ENCODE peak calls at places on chromosomes 16 and 17, in seven cellular contexts. One of them, this sample, is unnamed.

GRCh38 chr16:24610421-24610765 is 71.0 kb downstream of the RBBP6 start:
- DNase-seq in fibroblast of pulmonary artery: peak; percentile 31
- DNase-seq in GM23338: peak; percentile 73
- DNase-seq in GM12878: no peak
- DNase-seq in uterus: peak; percentile 42
- DNase-seq in tibial nerve: no peak
- DNase-seq in GM12865: no peak
- DNase-seq in this sample: peak; percentile 21

GRCh38 chr16:79391395-79391794 is 209.1 kb downstream of the MAF start:
- DNase-seq in fibroblast of pulmonary artery: no peak
- DNase-seq in GM23338: no peak
- DNase-seq in GM12878: no peak
- DNase-seq in uterus: no peak
- DNase-seq in tibial nerve: no peak
- DNase-seq in GM12865: no peak
- DNase-seq in this sample: no peak

GRCh38 chr16:13322357-13322756 is 421.0 kb downstream of the SHISA9 start:
- DNase-seq in fibroblast of pulmonary artery: no peak
- DNase-seq in GM23338: peak; percentile 38
- DNase-seq in GM12878: no peak
- DNase-seq in uterus: no peak
- DNase-seq in tibial nerve: no peak
- DNase-seq in GM12865: peak; percentile 50
- DNase-seq in this sample: no peak

GRCh38 chr17:45640141-45640850 is 143.8 kb upstream of the CRHR1 start:
- DNase-seq in fibroblast of pulmonary artery: peak; percentile 84
- DNase-seq in GM23338: peak; percentile 93
- DNase-seq in GM12878: peak; percentile 34
- DNase-seq in uterus: peak; percentile 71
- DNase-seq in tibial nerve: peak; percentile 40
- DNase-seq in GM12865: peak; percentile 83
- DNase-seq in this sample: peak; percentile 65

GRCh38 chr17:39699818-39700147 is at the start of gene ERBB2:
- DNase-seq in fibroblast of pulmonary artery: peak; percentile 79
- DNase-seq in GM23338: peak; percentile 89
- DNase-seq in GM12878: no peak
- DNase-seq in uterus: peak; percentile 72
- DNase-seq in tibial nerve: peak; percentile 55
- DNase-seq in GM12865: no peak
- DNase-seq in this sample: peak; percentile 80

GRCh38 chr16:88593489-88593888 is 23.3 kb downstream of the ZC3H18 start:
- DNase-seq in fibroblast of pulmonary artery: no peak
- DNase-seq in GM23338: peak; percentile 35
- DNase-seq in GM12878: no peak
- DNase-seq in uterus: no peak
- DNase-seq in tibial nerve: no peak
- DNase-seq in GM12865: no peak
- DNase-seq in this sample: no peak

GRCh38 chr16:65121870-65122723 is at the start of gene CDH11:
- DNase-seq in fibroblast of pulmonary artery: peak; percentile 89
- DNase-seq in GM23338: peak; percentile 78
- DNase-seq in GM12878: no peak
- DNase-seq in uterus: peak; percentile 83
- DNase-seq in tibial nerve: peak; percentile 41
- DNase-seq in GM12865: no peak
- DNase-seq in this sample: peak; percentile 94

GRCh38 chr16:77211880-77212735 is 12.9 kb downstream of the SYCE1L start:
- DNase-seq in fibroblast of pulmonary artery: peak; percentile 27
- DNase-seq in GM23338: peak; percentile 92
- DNase-seq in GM12878: no peak
- DNase-seq in uterus: peak; percentile 63
- DNase-seq in tibial nerve: no peak
- DNase-seq in GM12865: peak; percentile 77
- DNase-seq in this sample: no peak

GRCh38 chr16:74556375-74556922 is 50.5 kb downstream of the GLG1 start:
- DNase-seq in fibroblast of pulmonary artery: peak; percentile 25
- DNase-seq in GM23338: no peak
- DNase-seq in GM12878: no peak
- DNase-seq in uterus: no peak
- DNase-seq in tibial nerve: no peak
- DNase-seq in GM12865: no peak
- DNase-seq in this sample: peak; percentile 20

GRCh38 chr17:50053654-50053960 is 2.3 kb upstream of the ITGA3 start:
- DNase-seq in fibroblast of pulmonary artery: no peak
- DNase-seq in GM23338: no peak
- DNase-seq in GM12878: no peak
- DNase-seq in uterus: no peak
- DNase-seq in tibial nerve: no peak
- DNase-seq in GM12865: no peak
- DNase-seq in this sample: peak; percentile 45

GRCh38 chr16:10590342-10590741 is 9.9 kb upstream of the EMP2 start:
- DNase-seq in fibroblast of pulmonary artery: no peak
- DNase-seq in GM23338: no peak
- DNase-seq in GM12878: no peak
- DNase-seq in uterus: no peak
- DNase-seq in tibial nerve: no peak
- DNase-seq in GM12865: no peak
- DNase-seq in this sample: no peak

GRCh38 chr17:16919663-16920627 is 52.0 kb downstream of the TNFRSF13B start:
- DNase-seq in fibroblast of pulmonary artery: no peak
- DNase-seq in GM23338: peak; percentile 67
- DNase-seq in GM12878: no peak
- DNase-seq in uterus: no peak
- DNase-seq in tibial nerve: no peak
- DNase-seq in GM12865: peak; percentile 2
- DNase-seq in this sample: no peak

GRCh38 chr16:11080999-11081630 is 136.8 kb downstream of the CLEC16A start:
- DNase-seq in fibroblast of pulmonary artery: no peak
- DNase-seq in GM23338: no peak
- DNase-seq in GM12878: no peak
- DNase-seq in uterus: no peak
- DNase-seq in tibial nerve: no peak
- DNase-seq in GM12865: no peak
- DNase-seq in this sample: no peak

GRCh38 chr17:57515662-57516211 is 229.4 kb downstream of the CCDC182 start:
- DNase-seq in fibroblast of pulmonary artery: peak; percentile 16
- DNase-seq in GM23338: no peak
- DNase-seq in GM12878: no peak
- DNase-seq in uterus: no peak
- DNase-seq in tibial nerve: no peak
- DNase-seq in GM12865: no peak
- DNase-seq in this sample: no peak

GRCh38 chr16:22092143-22092933 is at the start of gene VWA3A:
- DNase-seq in fibroblast of pulmonary artery: peak; percentile 56
- DNase-seq in GM23338: peak; percentile 80
- DNase-seq in GM12878: no peak
- DNase-seq in uterus: no peak
- DNase-seq in tibial nerve: no peak
- DNase-seq in GM12865: no peak
- DNase-seq in this sample: peak; percentile 82

GRCh38 chr17:45410144-45411091 is 22.3 kb downstream of the ARHGAP27 start:
- DNase-seq in fibroblast of pulmonary artery: no peak
- DNase-seq in GM23338: no peak
- DNase-seq in GM12878: no peak
- DNase-seq in uterus: no peak
- DNase-seq in tibial nerve: no peak
- DNase-seq in GM12865: peak; percentile 81
- DNase-seq in this sample: no peak

GRCh38 chr17:57256708-57257112 is 387 bp downstream of the MSI2 start:
- DNase-seq in fibroblast of pulmonary artery: peak; percentile 17
- DNase-seq in GM23338: peak; percentile 51
- DNase-seq in GM12878: no peak
- DNase-seq in uterus: no peak
- DNase-seq in tibial nerve: no peak
- DNase-seq in GM12865: peak; percentile 51
- DNase-seq in this sample: no peak

GRCh38 chr16:88405325-88406060 is 22.7 kb downstream of the ZNF469 start:
- DNase-seq in fibroblast of pulmonary artery: peak; percentile 38
- DNase-seq in GM23338: no peak
- DNase-seq in GM12878: no peak
- DNase-seq in uterus: peak; percentile 53
- DNase-seq in tibial nerve: no peak
- DNase-seq in GM12865: no peak
- DNase-seq in this sample: peak; percentile 72

GRCh38 chr17:740240-741055 is 8.1 kb downstream of the TLCD3A start:
- DNase-seq in fibroblast of pulmonary artery: no peak
- DNase-seq in GM23338: no peak
- DNase-seq in GM12878: peak; percentile 66
- DNase-seq in uterus: no peak
- DNase-seq in tibial nerve: no peak
- DNase-seq in GM12865: peak; percentile 82
- DNase-seq in this sample: no peak

GRCh38 chr17:58541249-58541648 is 26.8 kb upstream of the MTMR4 start:
- DNase-seq in fibroblast of pulmonary artery: no peak
- DNase-seq in GM23338: peak; percentile 76
- DNase-seq in GM12878: no peak
- DNase-seq in uterus: no peak
- DNase-seq in tibial nerve: no peak
- DNase-seq in GM12865: peak; percentile 54
- DNase-seq in this sample: no peak

GRCh38 chr17:73814070-73814469 is 169.8 kb upstream of the SDK2 start:
- DNase-seq in fibroblast of pulmonary artery: no peak
- DNase-seq in GM23338: peak; percentile 16
- DNase-seq in GM12878: no peak
- DNase-seq in uterus: no peak
- DNase-seq in tibial nerve: no peak
- DNase-seq in GM12865: peak; percentile 22
- DNase-seq in this sample: no peak

DNA sequence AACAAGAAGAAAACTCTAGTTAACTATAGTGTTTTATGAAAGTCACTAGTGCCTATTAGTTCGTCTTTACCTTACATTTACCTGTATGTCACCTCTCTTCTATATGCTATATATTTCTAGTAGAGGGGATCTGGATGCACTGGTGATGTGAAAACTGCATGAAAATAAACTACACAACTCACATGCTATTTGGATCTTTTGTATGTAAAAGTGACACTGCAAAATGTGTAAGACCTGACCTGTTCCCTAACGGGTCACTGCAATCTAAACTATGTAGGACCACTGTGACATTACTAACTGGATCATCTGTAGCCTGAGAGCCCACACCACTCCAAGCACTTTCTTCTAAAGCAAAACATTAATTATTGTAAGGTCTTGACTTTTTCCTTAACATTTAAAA is 1.7 kb downstream of the BLMH start:
- DNase-seq in fibroblast of pulmonary artery: no peak
- DNase-seq in GM23338: no peak
- DNase-seq in GM12878: no peak
- DNase-seq in uterus: no peak
- DNase-seq in tibial nerve: no peak
- DNase-seq in GM12865: no peak
- DNase-seq in this sample: no peak
- H3K4me3 ChIP-seq in fibroblast of pulmonary artery: no peak overlapping the region
- H3K4me3 ChIP-seq in GM23338: no peak overlapping the region
- H3K4me3 ChIP-seq in GM12878: no peak overlapping the region
- H3K4me3 ChIP-seq in uterus: no peak overlapping the region
- H3K4me3 ChIP-seq in tibial nerve: no peak overlapping the region
- H3K4me3 ChIP-seq in GM12865: no peak overlapping the region
- H3K4me3 ChIP-seq in this sample: no peak overlapping the region

DNA sequence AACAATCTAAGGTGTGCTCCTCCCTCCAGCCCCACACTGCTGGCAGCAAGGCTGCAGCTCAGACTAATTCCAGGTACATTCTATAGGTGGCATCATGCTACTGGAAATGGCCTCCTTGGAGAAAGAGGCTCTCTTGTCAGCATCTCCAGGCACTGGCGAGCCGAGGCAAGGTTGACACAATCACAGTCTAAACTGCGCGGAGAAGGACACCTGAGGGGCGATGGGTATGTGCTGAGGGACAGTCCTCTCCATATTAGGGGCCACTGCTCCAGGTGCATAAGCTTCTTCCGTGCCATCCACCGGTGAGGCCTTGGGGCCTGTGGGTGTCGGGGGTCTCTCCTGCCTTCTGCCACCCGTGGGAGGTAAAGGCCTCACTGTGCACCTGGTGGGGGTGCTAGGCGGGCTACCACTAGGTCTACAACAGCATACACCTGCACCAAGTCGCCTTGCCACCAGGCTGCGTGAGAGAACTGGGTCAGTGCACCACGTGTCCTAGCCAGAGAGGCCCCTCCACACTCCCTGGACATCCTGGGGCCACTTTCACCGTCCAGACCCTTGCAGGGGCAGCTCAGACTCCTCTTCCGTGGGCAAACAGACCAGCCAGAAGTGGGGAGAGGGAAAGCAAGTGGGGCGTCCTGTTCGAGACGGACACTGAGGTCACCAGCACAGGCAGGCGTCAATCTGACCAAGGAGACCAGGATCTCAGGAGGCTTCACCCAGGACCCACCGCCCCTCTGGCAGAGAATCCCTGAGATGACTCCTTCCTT is 12.1 kb upstream of the CBX8 start:
- DNase-seq in fibroblast of pulmonary artery: peak; percentile 61
- DNase-seq in GM23338: peak; percentile 80
- DNase-seq in GM12878: no peak
- DNase-seq in uterus: no peak
- DNase-seq in tibial nerve: no peak
- DNase-seq in GM12865: peak; percentile 61
- DNase-seq in this sample: no peak
- TF ChIP-seq CTCF in fibroblast of pulmonary artery: peak; percentile 39
- TF ChIP-seq CTCF in GM23338: peak; percentile 54
- TF ChIP-seq CTCF in GM12878: peak; percentile 73
- TF ChIP-seq CTCF in uterus: no peak
- TF ChIP-seq CTCF in tibial nerve: peak; percentile 9
- TF ChIP-seq CTCF in GM12865: peak; percentile 40
- TF ChIP-seq CTCF in this sample: peak; percentile 8

GRCh38 chr16:19767497-19767896 is 49.4 kb downstream of the IQCK start:
- DNase-seq in fibroblast of pulmonary artery: no peak
- DNase-seq in GM23338: no peak
- DNase-seq in GM12878: no peak
- DNase-seq in uterus: no peak
- DNase-seq in tibial nerve: no peak
- DNase-seq in GM12865: no peak
- DNase-seq in this sample: no peak
- H3K4me3 ChIP-seq in fibroblast of pulmonary artery: no peak overlapping the region
- H3K4me3 ChIP-seq in GM23338: no peak overlapping the region
- H3K4me3 ChIP-seq in GM12878: no peak overlapping the region
- H3K4me3 ChIP-seq in uterus: no peak overlapping the region
- H3K4me3 ChIP-seq in tibial nerve: no peak overlapping the region
- H3K4me3 ChIP-seq in GM12865: no peak overlapping the region
- H3K4me3 ChIP-seq in this sample: no peak overlapping the region

GRCh38 chr17:44362964-44363612 is 565 bp downstream of the FAM171A2 start:
- DNase-seq in fibroblast of pulmonary artery: no peak
- DNase-seq in GM23338: peak; percentile 53
- DNase-seq in GM12878: no peak
- DNase-seq in uterus: peak; percentile 33
- DNase-seq in tibial nerve: no peak
- DNase-seq in GM12865: no peak
- DNase-seq in this sample: no peak

GRCh38 chr17:44361292-44362055 is 2.2 kb downstream of the FAM171A2 start:
- DNase-seq in fibroblast of pulmonary artery: no peak
- DNase-seq in GM23338: peak; percentile 39
- DNase-seq in GM12878: no peak
- DNase-seq in uterus: peak; percentile 17
- DNase-seq in tibial nerve: no peak
- DNase-seq in GM12865: no peak
- DNase-seq in this sample: no peak

GRCh38 chr17:44362479-44362963 is 1.1 kb downstream of the FAM171A2 start:
- DNase-seq in fibroblast of pulmonary artery: no peak
- DNase-seq in GM23338: no peak
- DNase-seq in GM12878: no peak
- DNase-seq in uterus: peak; percentile 22
- DNase-seq in tibial nerve: no peak
- DNase-seq in GM12865: no peak
- DNase-seq in this sample: no peak

GRCh38 chr17:44362056-44362355 is 1.6 kb downstream of the FAM171A2 start:
- DNase-seq in fibroblast of pulmonary artery: no peak
- DNase-seq in GM23338: no peak
- DNase-seq in GM12878: no peak
- DNase-seq in uterus: peak; percentile 22
- DNase-seq in tibial nerve: no peak
- DNase-seq in GM12865: no peak
- DNase-seq in this sample: no peak

GRCh38 chr17:44363613-44364159 is at the start of gene FAM171A2:
- DNase-seq in fibroblast of pulmonary artery: peak; percentile 57
- DNase-seq in GM23338: peak; percentile 85
- DNase-seq in GM12878: no peak
- DNase-seq in uterus: peak; percentile 65
- DNase-seq in tibial nerve: no peak
- DNase-seq in GM12865: peak; percentile 71
- DNase-seq in this sample: peak; percentile 47
- TF ChIP-seq CTCF in fibroblast of pulmonary artery: peak; percentile 19
- TF ChIP-seq CTCF in GM23338: no peak
- TF ChIP-seq CTCF in GM12878: peak; percentile 61
- TF ChIP-seq CTCF in uterus: peak; percentile 72
- TF ChIP-seq CTCF in tibial nerve: peak; percentile 91
- TF ChIP-seq CTCF in GM12865: peak; percentile 83
- TF ChIP-seq CTCF in this sample: peak; percentile 38